ENCODE peak calls at places on chromosomes 12 and 14, in six cellular contexts. W is Calu3, P is GM12878, E is heart left ventricle, D is fibroblast of lung, Y is colonic mucosa. R is an unnamed sample.
A peak's percentile ranks its signal among the peaks of the same experiment; 100 is the strongest.

GRCh38 chr12:16520328-16520727 is 85.6 kb downstream of the LMO3 start:
- DNase-seq in W (no peak), P (no peak), E (no peak), D (no peak), Y (no peak), R (no peak)

GRCh38 chr12:47938594-47938993 is 24.8 kb upstream of the TMEM106C start:
- DNase-seq in W (no peak), P (no peak), E (no peak), D (no peak), Y (no peak), R (no peak)

GRCh38 chr12:122356192-122356635 is 66.3 kb downstream of the CLIP1 start:
- DNase-seq in W (peak; percentile 45), P (peak; percentile 19), E (no peak), D (peak; percentile 86), Y (peak; percentile 53), R (peak; percentile 82)

GRCh38 chr12:65638324-65638723 is 186.0 kb upstream of the HMGA2 start:
- DNase-seq in W (no peak), P (no peak), E (no peak), D (no peak), Y (no peak), R (no peak)

GRCh38 chr12:76952995-76953394 is 74.2 kb upstream of the CSRP2 start:
- DNase-seq in W (peak; percentile 16), P (no peak), E (no peak), D (no peak), Y (no peak), R (no peak)

GRCh38 chr12:100348657-100349454 is 8.0 kb upstream of the SLC17A8 start:
- DNase-seq in W (no peak), P (no peak), E (no peak), D (peak; percentile 44), Y (no peak), R (peak; percentile 66)

GRCh38 chr14:90455100-90455571 is 58.3 kb downstream of the CALM1 start:
- DNase-seq in W (no peak), P (no peak), E (no peak), D (no peak), Y (no peak), R (no peak)

GRCh38 chr12:12476836-12477531 is 85.7 kb downstream of the DUSP16 start:
- DNase-seq in W (no peak), P (no peak), E (no peak), D (no peak), Y (no peak), R (no peak)

GRCh38 chr12:59944177-59944576 is 348.3 kb downstream of the SLC16A7 start:
- DNase-seq in W (no peak), P (no peak), E (no peak), D (no peak), Y (no peak), R (no peak)

GRCh38 chr12:7118914-7119313 is 9.8 kb downstream of the RBP5 start:
- DNase-seq in W (no peak), P (no peak), E (no peak), D (no peak), Y (no peak), R (no peak)

GRCh38 chr12:49487605-49488004 is 51.2 kb upstream of the KCNH3 start:
- DNase-seq in W (no peak), P (peak; percentile 13), E (no peak), D (no peak), Y (no peak), R (no peak)

GRCh38 chr14:72651081-72651480 is 242.8 kb downstream of the DPF3 start:
- DNase-seq in W (peak; percentile 15), P (no peak), E (no peak), D (no peak), Y (no peak), R (peak; percentile 55)

DNA sequence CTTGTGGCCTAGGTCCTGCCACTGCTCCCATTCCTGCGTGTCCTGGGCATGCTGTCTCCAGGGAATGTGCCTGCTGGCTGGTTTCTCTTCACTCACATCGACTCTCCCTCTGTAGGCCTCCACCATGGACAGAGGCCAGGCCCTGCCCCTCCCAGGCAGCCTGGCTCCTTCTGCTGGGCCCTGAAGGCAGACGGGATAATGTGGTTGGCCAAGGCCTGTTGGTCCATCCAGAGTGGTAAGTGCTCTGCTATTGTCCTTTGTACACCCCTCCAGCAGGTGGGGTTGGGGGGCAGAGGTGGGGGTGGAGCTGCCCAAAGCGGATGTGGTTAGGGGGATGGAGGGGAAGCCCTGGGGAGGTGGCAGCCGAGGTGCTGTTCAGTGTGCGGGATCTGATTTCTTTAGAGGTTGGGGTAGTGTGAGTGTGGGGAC is 9.5 kb upstream of the NR4A1 start:
- DNase-seq in W (no peak), P (no peak), E (peak; percentile 86), D (peak; percentile 59), Y (no peak), R (peak; percentile 53)
- TF ChIP-seq CTCF in W (no peak), P (peak; percentile 28), E (no peak), D (no peak), Y (no peak), R (no peak)

GRCh38 chr12:64105026-64105425 is 117.1 kb downstream of the KICS2 start:
- DNase-seq in W (no peak), P (no peak), E (no peak), D (no peak), Y (no peak), R (no peak)
- TF ChIP-seq CTCF in W (no peak), P (no peak), E (no peak), D (no peak), Y (no peak), R (no peak)

DNA sequence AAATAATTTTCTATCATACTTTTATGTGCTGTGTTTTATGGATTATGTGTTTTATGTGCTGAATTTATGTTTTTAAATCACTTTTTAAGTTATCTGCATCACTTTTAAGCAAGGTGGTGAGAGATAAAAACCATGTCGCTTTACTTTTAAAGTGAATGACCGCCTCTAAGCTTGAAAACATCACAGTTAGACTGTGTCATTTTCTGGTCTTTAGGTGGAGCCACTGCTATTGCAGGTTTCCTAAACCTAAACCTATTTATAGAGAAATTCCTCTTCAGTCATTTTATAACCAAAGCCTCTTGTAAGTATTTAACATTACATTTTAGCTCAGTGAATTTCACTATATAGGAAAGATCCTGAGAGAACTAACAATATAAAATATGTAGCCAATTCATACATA is 21.0 kb upstream of the MDM2 start:
- DNase-seq in W (no peak), P (no peak), E (no peak), D (no peak), Y (no peak), R (peak; percentile 35)
- TF ChIP-seq CTCF in W (no peak), P (no peak), E (no peak), D (no peak), Y (no peak), R (peak; percentile 21)

GRCh38 chr12:96985515-96986362 is 78.7 kb downstream of the NEDD1 start:
- DNase-seq in W (peak; percentile 69), P (no peak), E (no peak), D (no peak), Y (no peak), R (peak; percentile 9)

GRCh38 chr12:96988919-96989318 is 81.9 kb downstream of the NEDD1 start:
- DNase-seq in W (no peak), P (no peak), E (no peak), D (no peak), Y (no peak), R (no peak)

GRCh38 chr12:96982671-96983070 is 75.6 kb downstream of the NEDD1 start:
- DNase-seq in W (no peak), P (no peak), E (no peak), D (no peak), Y (no peak), R (no peak)

GRCh38 chr12:96989916-96990315 is 82.9 kb downstream of the NEDD1 start:
- DNase-seq in W (peak; percentile 51), P (no peak), E (no peak), D (no peak), Y (no peak), R (peak; percentile 8)

GRCh38 chr12:96986883-96987523 is 79.9 kb downstream of the NEDD1 start:
- DNase-seq in W (peak; percentile 26), P (no peak), E (no peak), D (peak; percentile 39), Y (no peak), R (peak; percentile 45)
- TF ChIP-seq CTCF in W (peak; percentile 49), P (peak; percentile 36), E (peak; percentile 37), D (peak; percentile 55), Y (peak; percentile 43), R (peak; percentile 62)

GRCh38 chr12:9706081-9706685 is 26.7 kb downstream of the CLECL1 start:
- DNase-seq in W (no peak), P (no peak), E (no peak), D (no peak), Y (no peak), R (peak; percentile 42)

GRCh38 chr12:9708853-9709252 is 24.0 kb downstream of the CLECL1 start:
- DNase-seq in W (no peak), P (no peak), E (no peak), D (no peak), Y (no peak), R (no peak)

GRCh38 chr12:9707864-9708808 is 24.8 kb downstream of the CLECL1 start:
- DNase-seq in W (peak; percentile 52), P (no peak), E (peak; percentile 48), D (peak; percentile 71), Y (peak; percentile 56), R (peak; percentile 80)

GRCh38 chr12:9710584-9711375 is 22.1 kb downstream of the CLECL1 start:
- DNase-seq in W (no peak), P (no peak), E (no peak), D (no peak), Y (no peak), R (no peak)

GRCh38 chr12:9707356-9707755 is 25.5 kb downstream of the CLECL1 start:
- DNase-seq in W (no peak), P (no peak), E (no peak), D (no peak), Y (no peak), R (no peak)
- TF ChIP-seq CTCF in W (no peak), P (no peak), E (no peak), D (no peak), Y (no peak), R (no peak)

GRCh38 chr12:57201631-57202030 is 15.0 kb upstream of the NXPH4 start:
- DNase-seq in W (no peak), P (no peak), E (no peak), D (no peak), Y (no peak), R (no peak)

GRCh38 chr12:57201219-57201618 is 15.4 kb upstream of the NXPH4 start:
- DNase-seq in W (no peak), P (no peak), E (no peak), D (no peak), Y (no peak), R (no peak)

GRCh38 chr12:57202321-57202720 is 14.3 kb upstream of the NXPH4 start:
- DNase-seq in W (no peak), P (no peak), E (no peak), D (no peak), Y (no peak), R (no peak)

GRCh38 chr12:57199191-57199590 is 17.4 kb upstream of the NXPH4 start:
- DNase-seq in W (no peak), P (no peak), E (no peak), D (no peak), Y (no peak), R (no peak)

DNA sequence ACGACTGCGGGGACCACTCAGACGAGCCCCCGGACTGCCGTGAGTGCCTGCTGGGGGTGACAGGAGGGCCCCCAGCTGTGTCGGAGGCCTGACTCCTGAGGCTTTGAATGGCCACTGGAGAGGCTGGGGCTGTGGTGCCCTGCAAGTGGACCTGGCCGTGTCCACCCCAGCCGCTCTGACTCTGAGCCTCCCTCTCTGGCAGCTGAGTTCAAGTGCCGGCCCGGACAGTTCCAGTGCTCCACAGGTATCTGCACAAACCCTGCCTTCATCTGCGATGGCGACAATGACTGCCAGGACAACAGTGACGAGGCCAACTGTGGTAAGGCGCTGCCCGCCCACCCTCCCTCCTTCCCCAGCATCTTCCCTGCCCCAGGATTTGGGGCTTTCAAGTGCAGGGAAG is 16.1 kb upstream of the NXPH4 start:
- DNase-seq in W (no peak), P (no peak), E (no peak), D (no peak), Y (no peak), R (no peak)
- TF ChIP-seq CTCF in W (no peak), P (no peak), E (no peak), D (no peak), Y (no peak), R (no peak)

R was measured in choroid plexus epithelial cell.